ENCODE peak calls at places on chromosomes 13 and 19, in seven cellular contexts. E is tibial nerve, W is left ventricle myocardium inferior, X is RWPE1, U is cardiac muscle cell, L is esophagus squamous epithelium, A is pancreas. N is an unnamed sample.

GRCh38 chr19:47112166-47112663 is 1.4 kb downstream of the ZC3H4 start:
- DNase-seq in E (peak; percentile 77), W (peak; percentile 92), X (peak; percentile 55), U (peak; percentile 85), L (peak; percentile 67), A (peak; percentile 89), N (peak; percentile 90)

GRCh38 chr13:26663801-26664200 is 96.8 kb downstream of the GPR12 start:
- DNase-seq in E (no peak), W (no peak), X (no peak), U (no peak), L (no peak), A (no peak), N (no peak)

GRCh38 chr19:18208098-18208951 is 4.5 kb upstream of the RAB3A start:
- DNase-seq in E (no peak), W (peak; percentile 44), X (no peak), U (no peak), L (no peak), A (no peak), N (peak; percentile 48)

GRCh38 chr19:35053667-35054293 is 12.3 kb downstream of the HPN start:
- DNase-seq in E (no peak), W (no peak), X (no peak), U (no peak), L (no peak), A (no peak), N (no peak)

GRCh38 chr19:19636573-19636972 is 6.9 kb downstream of the GMIP start:
- DNase-seq in E (no peak), W (no peak), X (no peak), U (no peak), L (no peak), A (no peak), N (no peak)

GRCh38 chr13:85413664-85414063 is 385.6 kb downstream of the SLITRK6 start:
- DNase-seq in E (no peak), W (no peak), X (no peak), U (no peak), L (no peak), A (no peak), N (no peak)

GRCh38 chr13:110150384-110151091 is 156.4 kb downstream of the COL4A1 start:
- DNase-seq in E (no peak), W (no peak), X (no peak), U (no peak), L (no peak), A (no peak), N (no peak)

GRCh38 chr13:100633461-100633860 is 41.1 kb downstream of the TMTC4 start:
- DNase-seq in E (no peak), W (no peak), X (peak; percentile 5), U (no peak), L (no peak), A (no peak), N (no peak)

GRCh38 chr19:57841364-57841763 is 8.3 kb upstream of the ZNF587 start:
- DNase-seq in E (no peak), W (no peak), X (no peak), U (no peak), L (no peak), A (no peak), N (no peak)

GRCh38 chr19:31548941-31549340 is 199.7 kb upstream of the TSHZ3 start:
- DNase-seq in E (no peak), W (peak; percentile 18), X (no peak), U (peak; percentile 47), L (no peak), A (no peak), N (no peak)

GRCh38 chr19:39546599-39546998 is 6.6 kb upstream of the EID2 start:
- DNase-seq in E (no peak), W (no peak), X (no peak), U (no peak), L (no peak), A (no peak), N (no peak)

GRCh38 chr13:72931311-72931710 is 127.5 kb upstream of the KLF5 start:
- DNase-seq in E (no peak), W (no peak), X (no peak), U (no peak), L (no peak), A (no peak), N (no peak)

GRCh38 chr19:18020212-18021067 is 12.5 kb downstream of the ARRDC2 start:
- DNase-seq in E (peak; percentile 79), W (peak; percentile 96), X (no peak), U (no peak), L (no peak), A (peak; percentile 78), N (peak; percentile 69)

GRCh38 chr13:88144580-88144979 is 473.4 kb downstream of the SLITRK5 start:
- DNase-seq in E (no peak), W (no peak), X (no peak), U (no peak), L (no peak), A (no peak), N (no peak)

GRCh38 chr19:46755853-46756543 is 9.7 kb upstream of the STRN4 start:
- DNase-seq in E (no peak), W (no peak), X (no peak), U (no peak), L (no peak), A (no peak), N (no peak)

GRCh38 chr13:58004761-58005160 is 373.2 kb downstream of the PCDH17 start:
- DNase-seq in E (no peak), W (no peak), X (no peak), U (no peak), L (no peak), A (no peak), N (no peak)

GRCh38 chr19:30883071-30883470 is 466.2 kb downstream of the TSHZ3 start:
- DNase-seq in E (no peak), W (no peak), X (no peak), U (no peak), L (no peak), A (no peak), N (no peak)

DNA sequence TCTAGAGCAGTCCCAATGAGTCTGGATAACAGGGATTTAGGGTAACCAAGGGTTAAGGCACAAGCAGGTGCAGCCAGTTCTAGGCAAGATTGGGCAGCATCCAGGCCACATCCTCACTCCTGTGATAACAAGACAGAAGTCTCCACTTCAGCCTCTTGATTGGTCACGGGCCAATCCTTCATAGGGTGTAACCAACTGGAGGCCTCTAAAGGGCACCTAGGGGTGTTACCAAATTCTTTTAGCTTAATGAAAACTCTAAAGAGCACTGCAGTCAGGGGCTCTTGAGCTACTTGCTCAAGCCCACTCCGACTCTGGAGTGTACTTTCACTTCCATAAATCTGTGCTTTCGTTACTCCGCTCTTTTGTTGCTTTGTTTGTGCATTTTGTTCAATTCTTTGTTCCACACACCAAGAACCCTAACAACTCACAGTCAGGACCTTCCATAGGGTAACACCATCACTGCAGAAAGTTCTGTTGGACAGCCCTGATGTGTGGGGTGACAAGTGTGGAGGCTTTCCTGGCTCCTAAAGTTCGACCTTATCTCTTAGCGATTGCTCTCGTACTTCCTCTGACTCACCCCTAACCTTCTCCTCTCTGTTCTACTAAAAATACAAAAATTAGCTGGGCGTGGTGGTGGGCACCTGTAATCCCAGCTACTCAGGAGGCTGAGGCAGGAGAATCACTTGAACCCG is 36.1 kb downstream of the ZSWIM9 start:
- DNase-seq in E (no peak), W (no peak), X (no peak), U (no peak), L (no peak), A (no peak), N (no peak)
- H3K27ac ChIP-seq in E (no peak overlapping the region), W (no peak overlapping the region), X (no peak overlapping the region), U (no peak overlapping the region), L (no peak overlapping the region), A (no peak overlapping the region), N (no peak overlapping the region)

DNA sequence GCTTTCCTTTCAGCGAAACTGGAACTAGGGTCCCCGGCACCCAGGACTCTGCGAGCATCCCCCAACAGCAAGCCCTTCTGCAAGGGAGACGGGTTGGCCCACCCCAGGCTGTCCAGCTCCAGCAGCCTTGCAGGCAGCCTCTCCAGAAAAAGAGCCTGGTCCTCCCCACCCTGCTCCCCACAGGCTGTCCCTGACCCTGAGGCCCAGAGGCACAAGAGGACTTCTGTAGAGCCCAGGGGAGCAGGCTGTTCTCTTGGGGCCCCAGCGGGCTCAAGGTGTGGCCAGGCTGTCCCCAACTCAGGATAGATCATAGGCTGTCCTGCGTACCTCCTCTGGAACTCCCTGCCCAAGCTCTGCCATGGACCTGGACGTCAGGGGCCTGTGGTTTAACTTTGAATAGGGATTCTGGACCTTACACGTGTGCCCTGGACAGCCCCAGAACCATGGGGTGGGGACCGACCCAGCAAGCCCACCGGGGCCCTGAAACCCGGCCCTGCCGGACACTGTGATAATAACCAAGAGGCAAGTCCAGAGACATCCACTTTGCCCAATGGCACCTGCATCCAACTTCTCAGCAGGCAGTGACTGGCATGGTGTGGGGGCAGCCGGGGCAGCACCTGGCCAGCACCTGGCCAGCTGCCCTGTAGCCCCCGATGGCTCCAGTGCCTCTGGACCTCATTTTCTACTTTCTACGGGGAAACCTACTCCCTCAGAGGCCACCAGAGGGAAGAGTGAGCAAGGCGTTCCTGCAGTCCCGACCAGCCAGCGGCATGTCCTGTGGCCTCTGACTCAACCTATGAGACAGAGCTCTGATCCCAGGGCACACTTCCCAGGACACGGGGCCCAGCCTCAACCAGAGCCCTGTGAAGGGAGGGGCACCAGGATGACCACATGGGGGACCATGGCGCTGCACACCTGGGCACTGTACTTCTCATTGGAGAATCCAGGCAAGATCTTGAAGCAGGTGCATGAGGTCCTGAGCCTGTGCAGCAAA is 50.9 kb upstream of the TPM4 start:
- DNase-seq in E (no peak), W (no peak), X (peak; percentile 70), U (no peak), L (no peak), A (no peak), N (no peak)
- H3K27ac ChIP-seq in E (no peak overlapping the region), W (no peak overlapping the region), X (no peak overlapping the region), U (no peak overlapping the region), L (no peak overlapping the region), A (no peak overlapping the region), N (no peak overlapping the region)

GRCh38 chr13:33722216-33722900 is 95.6 kb upstream of the RFC3 start:
- DNase-seq in E (no peak), W (no peak), X (no peak), U (no peak), L (no peak), A (no peak), N (no peak)

GRCh38 chr13:33721719-33722118 is 96.2 kb upstream of the RFC3 start:
- DNase-seq in E (no peak), W (no peak), X (no peak), U (peak; percentile 50), L (no peak), A (no peak), N (no peak)

GRCh38 chr13:33725340-33725739 is 92.6 kb upstream of the RFC3 start:
- DNase-seq in E (no peak), W (no peak), X (no peak), U (no peak), L (no peak), A (no peak), N (no peak)

GRCh38 chr13:33723365-33723764 is 94.6 kb upstream of the RFC3 start:
- DNase-seq in E (no peak), W (no peak), X (no peak), U (no peak), L (no peak), A (no peak), N (no peak)

GRCh38 chr13:33723772-33724435 is 94.0 kb upstream of the RFC3 start:
- DNase-seq in E (peak; percentile 95), W (peak; percentile 55), X (peak; percentile 70), U (peak; percentile 84), L (peak; percentile 13), A (peak; percentile 72), N (peak; percentile 84)
- H3K27ac ChIP-seq in E (peak overlapping the region; percentile 51), W (peak overlapping the region; percentile 77), X (no peak overlapping the region), U (no peak overlapping the region), L (peak overlapping the region; percentile 47), A (no peak overlapping the region), N (peak overlapping the region; percentile 28)

GRCh38 chr13:98171806-98172569 is 5.1 kb downstream of the RNF113B start:
- DNase-seq in E (peak; percentile 26), W (peak; percentile 40), X (no peak), U (no peak), L (no peak), A (no peak), N (no peak)
- H3K27ac ChIP-seq in E (no peak overlapping the region), W (peak overlapping the region; percentile 54), X (no peak overlapping the region), U (peak overlapping the region; percentile 68), L (peak overlapping the region; percentile 54), A (peak overlapping the region; percentile 47), N (peak overlapping the region; percentile 47)